ENCODE peak calls at places on chromosome 12, in ten cellular contexts. A is right lobe of liver, B is kidney, S is vagina, L is BE2C, R is progenitor cell of endocrine pancreas, G is HCT116, F is Calu3, M is NB4, P is astrocyte of the spinal cord. O is an unnamed sample.

GRCh38 chr12:52053570-52054209 is 2.4 kb downstream of the NR4A1 start:
- DNase-seq in F (no peak), B (peak; percentile 66), R (no peak), P (no peak), L (no peak), S (no peak), M (no peak), G (no peak), A (no peak), O (no peak)

GRCh38 chr12:42402821-42403411 is 76.9 kb downstream of the PPHLN1 start:
- DNase-seq in G (no peak), M (no peak), B (no peak), F (no peak), R (no peak), L (no peak), A (no peak), P (no peak), S (no peak), O (no peak)

GRCh38 chr12:79402626-79403025 is 288.1 kb downstream of the PAWR start:
- DNase-seq in P (peak; percentile 57), M (no peak), R (no peak), S (no peak), G (no peak), F (no peak), L (no peak), A (no peak), B (no peak), O (no peak)

GRCh38 chr12:122528992-122529391 is 1.9 kb downstream of the KNTC1 start:
- DNase-seq in F (no peak), B (no peak), M (no peak), L (no peak), S (no peak), G (no peak), R (no peak), P (no peak), A (no peak), O (no peak)

GRCh38 chr12:30694971-30695326 is 720 bp downstream of the IPO8 start:
- DNase-seq in B (peak; percentile 79), P (peak; percentile 53), M (peak; percentile 60), A (peak; percentile 75), G (peak; percentile 21), S (no peak), R (peak; percentile 49), F (peak; percentile 52), L (peak; percentile 50), O (no peak)

GRCh38 chr12:117076410-117077372 is 22.5 kb downstream of the TESC start:
- DNase-seq in R (no peak), B (peak; percentile 6), A (peak; percentile 27), G (no peak), F (no peak), L (no peak), P (no peak), S (no peak), M (peak; percentile 92), O (no peak)

GRCh38 chr12:131209082-131210070 is 255.7 kb downstream of the ADGRD1 start:
- DNase-seq in P (no peak), M (no peak), F (no peak), R (no peak), A (no peak), L (no peak), S (no peak), G (no peak), B (peak; percentile 51), O (no peak)

GRCh38 chr12:121796855-121797751 is 3.6 kb upstream of the RHOF start:
- DNase-seq in R (peak; percentile 74), P (peak; percentile 88), M (no peak), F (peak; percentile 98), B (peak; percentile 99), S (no peak), L (peak; percentile 92), G (peak; percentile 84), A (peak; percentile 99), O (no peak)

GRCh38 chr12:105696-106095 is 39.1 kb downstream of the IQSEC3 start:
- DNase-seq in M (no peak), A (no peak), L (no peak), G (no peak), F (no peak), R (no peak), B (no peak), S (no peak), P (no peak), O (no peak)

GRCh38 chr12:95922231-95922630 is 20.2 kb downstream of the CCDC38 start:
- DNase-seq in P (peak; percentile 4), F (no peak), G (no peak), B (no peak), A (no peak), S (no peak), M (peak; percentile 85), L (no peak), R (no peak), O (no peak)

GRCh38 chr12:9760699-9761406 is at the start of gene CD69:
- DNase-seq in R (no peak), A (no peak), F (peak; percentile 16), P (no peak), M (no peak), S (no peak), B (no peak), L (no peak), G (no peak), O (peak; percentile 33)

GRCh38 chr12:14367097-14367661 is 1.7 kb downstream of the ATF7IP start:
- DNase-seq in P (peak; percentile 66), A (no peak), F (no peak), B (no peak), S (no peak), L (no peak), G (no peak), R (no peak), M (peak; percentile 65), O (no peak)

GRCh38 chr12:14369322-14369721 is 3.8 kb downstream of the ATF7IP start:
- DNase-seq in A (no peak), F (no peak), B (no peak), G (no peak), L (no peak), M (no peak), R (no peak), S (no peak), P (no peak), O (no peak)

GRCh38 chr12:14365294-14366210 is at the start of gene ATF7IP:
- DNase-seq in B (peak; percentile 98), A (peak; percentile 97), F (peak; percentile 95), R (peak; percentile 95), M (peak; percentile 98), G (peak; percentile 90), S (peak; percentile 99), P (peak; percentile 99), L (peak; percentile 96), O (peak; percentile 89)

GRCh38 chr12:14364583-14365271 is 755 bp upstream of the ATF7IP start:
- DNase-seq in B (no peak), P (no peak), S (no peak), R (no peak), G (no peak), A (no peak), L (no peak), M (peak; percentile 16), F (no peak), O (no peak)

DNA sequence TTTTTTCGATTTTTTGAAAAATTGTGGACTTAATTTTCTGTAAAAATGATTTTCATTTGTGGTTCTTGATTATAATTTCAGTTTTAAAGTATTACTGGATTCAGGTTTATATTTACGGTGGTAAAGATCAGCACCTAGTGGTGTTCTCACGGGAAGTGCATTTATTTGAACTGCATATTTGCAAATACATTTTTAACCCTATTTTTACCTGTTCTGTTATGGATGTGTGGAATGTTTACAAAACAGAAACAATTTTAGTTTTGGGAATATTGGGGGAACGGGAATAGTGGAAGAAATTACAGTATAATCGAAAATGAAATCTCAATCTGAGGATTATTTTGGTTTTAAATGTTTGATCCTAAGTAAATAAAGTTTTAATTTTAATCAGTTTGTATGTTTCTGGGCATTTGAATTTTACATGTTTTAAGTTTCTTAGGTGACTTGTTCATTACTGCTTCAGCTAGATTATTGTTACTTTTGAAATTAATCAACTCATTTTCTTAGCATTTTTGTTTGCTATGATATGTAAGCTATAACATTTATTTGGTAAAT is 805 bp downstream of the ATF7IP start:
- DNase-seq in M (peak; percentile 53), L (no peak), R (no peak), F (no peak), P (no peak), G (no peak), B (no peak), S (no peak), A (no peak), O (no peak)
- TF ChIP-seq CTCF in M (no peak), L (peak; percentile 28), R (peak; percentile 48), F (no peak), P (peak; percentile 21), G (peak; percentile 5), B (peak; percentile 24), S (no peak), A (peak; percentile 18), O (no peak)

DNA sequence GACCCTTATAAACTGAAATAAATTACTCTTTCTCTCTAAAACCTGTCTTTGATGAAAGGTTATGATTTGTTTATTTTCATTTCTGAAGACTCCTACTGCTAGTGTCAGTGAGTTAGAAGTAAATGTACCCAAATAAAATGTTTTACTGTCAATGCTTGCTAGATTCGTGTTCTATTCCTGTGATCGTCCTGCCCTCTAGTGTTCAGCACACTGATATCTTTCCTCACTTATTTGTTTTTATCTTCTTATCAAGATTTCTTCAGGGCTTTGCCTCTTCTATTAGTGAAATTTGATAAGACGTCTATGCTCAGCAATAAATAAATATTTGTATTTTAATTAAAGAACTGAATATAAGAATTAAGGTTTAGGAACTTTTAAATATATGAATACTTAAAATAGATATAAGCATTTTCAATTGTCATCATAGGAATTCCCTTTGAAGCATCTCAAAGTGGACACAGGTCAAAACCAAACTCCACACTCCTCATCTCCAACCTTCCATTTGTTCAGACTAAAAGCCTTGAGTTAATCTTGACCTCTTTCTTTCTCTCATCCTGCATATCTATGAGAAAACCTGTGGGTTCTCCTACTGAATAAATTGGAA is 75.8 kb downstream of the C12orf50 start:
- DNase-seq in R (no peak), P (peak; percentile 71), S (no peak), A (no peak), L (peak; percentile 58), G (peak; percentile 41), B (no peak), F (peak; percentile 45), M (peak; percentile 62), O (no peak)
- TF ChIP-seq CTCF in R (peak; percentile 70), P (peak; percentile 60), S (no peak), A (peak; percentile 50), L (peak; percentile 77), G (peak; percentile 55), B (peak; percentile 21), F (peak; percentile 51), M (peak; percentile 48), O (no peak)

DNA sequence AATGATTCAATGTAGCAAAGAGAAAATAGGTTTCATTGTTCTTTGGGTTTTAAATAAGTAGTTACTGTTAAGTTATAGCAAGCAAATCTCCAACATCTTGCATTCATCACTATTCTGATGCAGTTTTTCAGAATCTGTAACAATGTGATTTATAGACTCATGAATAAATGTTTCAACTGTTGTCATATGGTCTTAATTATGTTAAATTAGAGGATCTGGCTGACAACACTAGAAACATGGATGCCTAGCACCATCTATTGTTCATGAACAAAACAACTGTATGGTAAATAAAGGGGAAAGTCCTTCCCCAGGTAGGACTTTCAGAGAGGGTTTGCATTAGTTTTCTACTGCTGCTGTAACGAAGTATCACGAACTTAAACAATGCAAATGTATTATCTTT is 167.9 kb downstream of the BCAT1 start:
- DNase-seq in A (no peak), M (peak; percentile 44), F (no peak), B (no peak), G (no peak), S (no peak), P (peak; percentile 16), R (no peak), L (no peak), O (no peak)
- TF ChIP-seq CTCF in A (no peak), M (no peak), F (no peak), B (no peak), G (no peak), S (no peak), P (peak; percentile 28), R (peak; percentile 42), L (peak; percentile 43), O (no peak)

GRCh38 chr12:124100572-124101178 is 127.7 kb downstream of the ZNF664 start:
- DNase-seq in B (peak; percentile 25), R (no peak), G (no peak), M (no peak), P (no peak), L (no peak), F (no peak), S (no peak), A (no peak), O (no peak)
- TF ChIP-seq CTCF in B (no peak), R (no peak), G (no peak), M (no peak), P (no peak), L (no peak), F (no peak), S (no peak), A (no peak), O (no peak)

O was measured in activated B cell treated with CpG ODN at 0.5 μM for 24 hours.